ENCODE peak calls at places on chromosomes 2 and 18, in eight cellular contexts. M, L, D, Q, P, N, K and U are unnamed samples.

GRCh38 chr2:42138163-42139016 is 30.8 kb upstream of the EML4 start:
- DNase-seq in M (peak), L (peak), D (no peak), Q (no peak), P (no peak), N (no peak), K (peak), U (no peak)

GRCh38 chr2:196318517-196319377 is 147.4 kb upstream of the STK17B start:
- DNase-seq in M (no peak), L (no peak), D (peak), Q (no peak), P (no peak), N (no peak), K (no peak), U (no peak)

GRCh38 chr2:156182132-156182531 is 150.4 kb downstream of the NR4A2 start:
- DNase-seq in M (no peak), L (no peak), D (no peak), Q (no peak), P (no peak), N (peak), K (no peak), U (no peak)

GRCh38 chr2:240203842-240204270 is 63.4 kb upstream of the OTOS start:
- DNase-seq in M (no peak), L (no peak), D (no peak), Q (no peak), P (no peak), N (no peak), K (no peak), U (no peak)

GRCh38 chr2:97785818-97786217 is 72.4 kb downstream of the ZAP70 start:
- DNase-seq in M (no peak), L (no peak), D (no peak), Q (no peak), P (no peak), N (no peak), K (no peak), U (no peak)

GRCh38 chr2:178830451-178830850 is 23.2 kb upstream of the TTN start:
- DNase-seq in M (no peak), L (no peak), D (no peak), Q (no peak), P (peak), N (no peak), K (no peak), U (no peak)

GRCh38 chr2:20196053-20196880 is 28.7 kb downstream of the SDC1 start:
- DNase-seq in M (no peak), L (no peak), D (no peak), Q (no peak), P (no peak), N (peak), K (no peak), U (no peak)

GRCh38 chr2:42229949-42230348 is 60.8 kb downstream of the EML4 start:
- DNase-seq in M (no peak), L (no peak), D (no peak), Q (no peak), P (no peak), N (no peak), K (no peak), U (no peak)

GRCh38 chr2:20223345-20224190 is 1.4 kb downstream of the SDC1 start:
- DNase-seq in M (peak), L (no peak), D (peak), Q (no peak), P (peak), N (no peak), K (no peak), U (no peak)

GRCh38 chr2:37892436-37893114 is 32.5 kb upstream of the RMDN2 start:
- DNase-seq in M (no peak), L (no peak), D (no peak), Q (no peak), P (no peak), N (no peak), K (no peak), U (peak)

GRCh38 chr2:45856391-45857055 is 205.0 kb downstream of the PRKCE start:
- DNase-seq in M (no peak), L (no peak), D (no peak), Q (no peak), P (no peak), N (no peak), K (no peak), U (no peak)

GRCh38 chr2:45859682-45860081 is 208.2 kb downstream of the PRKCE start:
- DNase-seq in M (no peak), L (no peak), D (no peak), Q (no peak), P (no peak), N (no peak), K (no peak), U (no peak)

GRCh38 chr2:45860136-45861106 is 208.9 kb downstream of the PRKCE start:
- DNase-seq in M (peak), L (no peak), D (peak), Q (peak), P (no peak), N (peak), K (no peak), U (no peak)

GRCh38 chr2:45857206-45857605 is 205.7 kb downstream of the PRKCE start:
- DNase-seq in M (no peak), L (no peak), D (no peak), Q (no peak), P (no peak), N (no peak), K (no peak), U (no peak)

DNA sequence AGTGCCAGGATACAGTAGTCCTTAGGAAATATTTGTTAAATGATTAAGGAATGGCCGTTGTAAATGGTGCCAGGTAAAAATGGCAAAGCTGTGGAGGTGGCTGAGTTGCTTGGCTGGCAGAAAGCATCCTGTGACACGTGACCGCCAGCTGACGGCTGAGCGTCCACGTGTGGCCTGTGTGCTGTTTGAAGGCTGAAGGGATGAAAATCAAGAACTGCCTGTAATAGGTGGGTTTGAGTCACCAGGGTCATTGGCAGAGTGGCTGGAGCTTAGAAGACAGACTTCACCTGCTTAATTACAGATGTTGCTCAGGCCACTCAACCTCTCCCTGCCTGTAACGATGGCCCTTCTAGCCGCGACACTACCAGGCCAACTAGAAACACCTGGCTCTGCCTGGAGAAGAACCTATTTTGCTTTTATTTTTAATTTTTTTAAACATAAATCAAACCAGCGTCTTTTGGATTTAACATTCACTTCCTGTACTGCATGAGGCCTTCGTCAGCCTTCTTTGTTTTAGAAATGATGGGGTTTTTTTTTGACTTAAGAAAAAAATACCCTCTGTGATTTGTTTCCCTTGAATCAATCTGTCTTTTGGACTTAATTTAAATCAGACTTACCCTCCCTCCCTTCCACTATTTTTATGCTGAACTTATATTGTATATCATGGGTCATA is 206.5 kb downstream of the PRKCE start:
- DNase-seq in M (no peak), L (no peak), D (no peak), Q (no peak), P (no peak), N (no peak), K (no peak), U (no peak)
- H3K4me3 ChIP-seq in M (no peak), L (no peak), D (no peak), Q (no peak), P (no peak), N (no peak), K (no peak), U (no peak)

GRCh38 chr2:74515271-74516069 is 1.2 kb downstream of the TLX2 start:
- DNase-seq in M (no peak), L (no peak), D (no peak), Q (no peak), P (peak), N (no peak), K (no peak), U (no peak)

GRCh38 chr2:74513605-74514367 is 464 bp upstream of the TLX2 start:
- DNase-seq in M (no peak), L (no peak), D (no peak), Q (no peak), P (peak), N (no peak), K (no peak), U (peak)

GRCh38 chr2:74516650-74517049 is 2.4 kb downstream of the TLX2 start:
- DNase-seq in M (no peak), L (no peak), D (no peak), Q (no peak), P (no peak), N (no peak), K (no peak), U (no peak)

GRCh38 chr2:74514368-74515270 is at the start of gene TLX2:
- DNase-seq in M (no peak), L (no peak), D (no peak), Q (no peak), P (peak), N (no peak), K (no peak), U (no peak)

DNA sequence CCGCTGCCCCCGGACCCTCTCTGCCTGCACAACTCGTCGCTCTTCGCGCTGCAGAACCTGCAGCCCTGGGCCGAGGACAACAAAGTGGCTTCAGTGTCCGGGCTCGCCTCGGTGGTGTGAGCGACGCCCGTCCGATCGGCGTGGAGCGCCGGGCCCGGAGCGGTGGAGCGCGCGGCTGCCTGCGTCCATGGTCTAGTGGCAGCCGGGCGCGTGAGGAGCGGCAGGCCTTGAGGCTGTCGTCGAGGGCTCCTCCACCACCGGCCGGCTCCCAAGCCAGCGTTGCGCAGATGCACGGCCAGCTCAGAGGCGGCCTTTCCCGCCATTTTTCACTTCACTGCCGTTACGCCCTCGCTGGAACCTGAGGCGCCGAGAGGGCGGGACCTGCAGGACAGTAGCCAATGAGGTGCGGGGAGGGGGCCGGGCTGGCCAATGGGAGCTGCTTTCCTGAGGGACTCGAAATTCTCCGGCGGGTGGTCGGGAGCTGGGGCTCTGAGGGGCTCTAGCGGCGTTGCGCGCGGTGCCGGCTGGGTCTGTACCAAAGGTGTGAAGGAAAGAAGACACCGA is 1.9 kb downstream of the TLX2 start:
- DNase-seq in M (peak), L (no peak), D (peak), Q (peak), P (peak), N (peak), K (no peak), U (no peak)
- H3K4me3 ChIP-seq in M (peak), L (peak), D (peak), Q (peak), P (peak), N (peak), K (peak), U (no peak)

GRCh38 chr18:65942854-65943253 is 192.0 kb downstream of the CDH7 start:
- DNase-seq in M (no peak), L (no peak), D (no peak), Q (no peak), P (no peak), N (no peak), K (no peak), U (no peak)
- H3K4me3 ChIP-seq in M (no peak), L (no peak), D (no peak), Q (no peak), P (no peak), N (no peak), K (no peak), U (no peak)

GRCh38 chr2:164843346-164843841 is 1.8 kb upstream of the COBLL1 start:
- DNase-seq in M (no peak), L (no peak), D (no peak), Q (no peak), P (no peak), N (no peak), K (no peak), U (no peak)

GRCh38 chr2:164841719-164842623 is at the start of gene COBLL1:
- DNase-seq in M (peak), L (no peak), D (peak), Q (peak), P (peak), N (peak), K (no peak), U (peak)

GRCh38 chr2:164840930-164841718 is 499 bp downstream of the COBLL1 start:
- DNase-seq in M (peak), L (no peak), D (peak), Q (no peak), P (peak), N (peak), K (no peak), U (peak)

GRCh38 chr2:164840458-164840929 is 1.1 kb downstream of the COBLL1 start:
- DNase-seq in M (no peak), L (no peak), D (peak), Q (no peak), P (peak), N (peak), K (no peak), U (no peak)

DNA sequence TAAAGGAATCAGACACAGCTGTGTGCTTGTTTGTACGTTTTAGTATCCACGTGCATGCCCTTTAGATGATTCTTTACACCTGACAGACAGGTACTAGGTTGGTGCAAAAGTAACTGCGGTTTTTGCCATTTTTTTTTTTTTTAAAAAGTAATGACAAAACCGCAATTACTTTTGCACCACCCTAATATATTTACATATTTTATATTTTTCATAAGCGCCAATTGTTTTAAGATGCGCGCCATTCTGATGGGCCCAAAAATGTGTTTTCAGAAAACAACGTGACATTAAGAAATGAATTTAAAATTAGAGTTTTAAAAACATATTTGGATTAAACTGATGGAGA is 972 bp upstream of the COBLL1 start:
- DNase-seq in M (no peak), L (no peak), D (no peak), Q (no peak), P (no peak), N (no peak), K (no peak), U (no peak)
- H3K4me3 ChIP-seq in M (no peak), L (no peak), D (peak), Q (peak), P (no peak), N (no peak), K (no peak), U (no peak)